ENCODE peak calls at places on chromosome 17, in four cellular contexts. N, I, J and K are unnamed samples.
A peak's percentile ranks its signal among the peaks of the same experiment; 100 is the strongest.

GRCh38 chr17:77496831-77497577 is 356.2 kb downstream of the SEC14L1 start:
- DNase-seq in I (no peak), J (no peak), N (no peak), K (no peak)

GRCh38 chr17:79654350-79654959 is 43.6 kb upstream of the RBFOX3 start:
- DNase-seq in I (no peak), N (no peak), J (no peak), K (no peak)

GRCh38 chr17:73030501-73030911 is 62.0 kb downstream of the SLC39A11 start:
- DNase-seq in J (no peak), I (no peak), N (no peak), K (no peak)

GRCh38 chr17:13510062-13510461 is 91.7 kb downstream of the HS3ST3A1 start:
- DNase-seq in J (no peak), I (no peak), N (no peak), K (no peak)

GRCh38 chr17:3773966-3774365 is 27.0 kb downstream of the ITGAE start:
- DNase-seq in I (no peak), J (no peak), N (no peak), K (no peak)

GRCh38 chr17:6453279-6454024 is 9.2 kb downstream of the PIMREG start:
- DNase-seq in J (no peak), I (no peak), N (no peak), K (no peak)

GRCh38 chr17:78032166-78032565 is 73.7 kb downstream of the TNRC6C start:
- DNase-seq in N (no peak), I (no peak), J (no peak), K (no peak)

GRCh38 chr17:73103661-73104335 is 11.3 kb upstream of the SLC39A11 start:
- DNase-seq in J (no peak), I (no peak), N (no peak), K (no peak)

GRCh38 chr17:68832140-68832871 is 122.9 kb downstream of the ABCA8 start:
- DNase-seq in I (no peak), N (no peak), J (no peak), K (no peak)

GRCh38 chr17:66841328-66841727 is 6.4 kb downstream of the CACNG5 start:
- DNase-seq in N (no peak), J (no peak), I (no peak), K (no peak)

GRCh38 chr17:71656987-71657858 is 463.6 kb upstream of the SOX9 start:
- DNase-seq in N (no peak), I (no peak), J (no peak), K (no peak)

GRCh38 chr17:8698142-8699050 is 46.2 kb downstream of the CCDC42 start:
- DNase-seq in I (no peak), J (peak; percentile 82), N (peak; percentile 49), K (peak; percentile 82)

GRCh38 chr17:29592850-29593545 is at the start of gene ANKRD13B:
- DNase-seq in N (peak; percentile 48), J (peak; percentile 66), I (no peak), K (peak; percentile 57)

GRCh38 chr17:63984206-63984605 is 11.5 kb upstream of the SCN4A start:
- DNase-seq in J (no peak), N (no peak), I (no peak), K (no peak)

GRCh38 chr17:2695243-2695960 is 16.2 kb downstream of the CLUH start:
- DNase-seq in I (no peak), N (no peak), J (no peak), K (no peak)

GRCh38 chr17:48723555-48724239 is 712 bp downstream of the PRAC2 start:
- DNase-seq in N (no peak), I (no peak), J (no peak), K (no peak)

GRCh38 chr17:73209436-73209835 is 16.6 kb downstream of the COG1 start:
- DNase-seq in N (no peak), I (no peak), J (no peak), K (no peak)

GRCh38 chr17:68456529-68457167 is 648 bp downstream of the WIPI1 start:
- DNase-seq in N (peak; percentile 87), I (no peak), J (peak; percentile 76), K (peak; percentile 85)

GRCh38 chr17:78351449-78352006 is 8.3 kb downstream of the SOCS3 start:
- DNase-seq in I (no peak), N (no peak), J (peak; percentile 100), K (peak; percentile 98)

GRCh38 chr17:43779145-43780125 is 658 bp upstream of the DUSP3 start:
- DNase-seq in N (peak; percentile 21), I (no peak), J (no peak), K (peak; percentile 61)

GRCh38 chr17:62653831-62654829 is 26.7 kb downstream of the MRC2 start:
- DNase-seq in J (peak; percentile 76), N (no peak), I (no peak), K (peak; percentile 84)

GRCh38 chr17:48604770-48605329 is at the start of gene HOXB6:
- DNase-seq in N (peak; percentile 82), I (no peak), J (no peak), K (no peak)